ENCODE peak calls at places on chromosome 9, in nine cellular contexts. C is GM04504, B is GM12865, K is DMS153, Z is cardiac muscle cell, U is RKO, N is HEK293T, V is Calu3, R is NCI-H460. Q is an unnamed sample.
A peak's percentile ranks its signal among the peaks of the same experiment; 100 is the strongest.

GRCh38 chr9:121822093-121823085 is 171.0 kb downstream of the DAB2IP start:
- DNase-seq in K (peak; percentile 18), C (no peak), U (no peak), B (no peak), V (no peak), Z (no peak), R (no peak), N (no peak), Q (no peak)

GRCh38 chr9:972512-973294 is 3.8 kb upstream of the DMRT3 start:
- DNase-seq in B (no peak), V (no peak), C (no peak), R (no peak), N (no peak), K (no peak), Z (no peak), U (no peak), Q (no peak)

GRCh38 chr9:9753266-9753665 is 859.5 kb downstream of the PTPRD start:
- DNase-seq in R (no peak), C (no peak), N (no peak), V (no peak), Z (no peak), U (no peak), K (peak; percentile 43), B (no peak), Q (no peak)

GRCh38 chr9:36911601-36912412 is 122.3 kb downstream of the PAX5 start:
- DNase-seq in U (no peak), V (no peak), R (no peak), B (no peak), C (no peak), N (no peak), K (no peak), Z (peak; percentile 35), Q (no peak)

GRCh38 chr9:109781086-109781485 is 1.1 kb downstream of the PALM2AKAP2 start:
- DNase-seq in C (no peak), U (no peak), V (no peak), K (no peak), Z (peak; percentile 25), N (no peak), R (no peak), B (no peak), Q (no peak)

GRCh38 chr9:119868694-119869093 is 499.5 kb upstream of the BRINP1 start:
- DNase-seq in B (no peak), R (no peak), K (peak; percentile 74), U (no peak), C (no peak), N (no peak), Z (no peak), V (no peak), Q (no peak)

GRCh38 chr9:135864447-135865049 is 42.8 kb downstream of the CAMSAP1 start:
- DNase-seq in B (peak; percentile 56), R (peak; percentile 41), U (peak; percentile 70), K (no peak), N (peak; percentile 74), V (peak; percentile 63), C (peak; percentile 18), Z (peak; percentile 65), Q (peak; percentile 29)

GRCh38 chr9:92728831-92729734 is 35.5 kb downstream of the BICD2 start:
- DNase-seq in C (no peak), B (peak; percentile 69), Z (no peak), K (no peak), R (no peak), U (no peak), N (no peak), V (no peak), Q (no peak)

GRCh38 chr9:124743686-124744348 is 27.3 kb downstream of the NR6A1 start:
- DNase-seq in R (no peak), U (no peak), N (no peak), B (no peak), Z (no peak), V (no peak), C (no peak), K (no peak), Q (no peak)

GRCh38 chr9:119368681-119369581 is at the start of gene BRINP1:
- DNase-seq in B (no peak), R (no peak), N (no peak), Z (peak; percentile 46), V (no peak), U (no peak), C (no peak), K (peak; percentile 71), Q (no peak)

GRCh38 chr9:34271618-34272017 is 57.5 kb downstream of the KIF24 start:
- DNase-seq in K (no peak), B (no peak), V (no peak), U (no peak), N (no peak), Z (no peak), R (no peak), C (no peak), Q (no peak)

GRCh38 chr9:111197251-111197650 is 132.8 kb downstream of the OR2K2 start:
- DNase-seq in V (no peak), R (no peak), B (no peak), N (no peak), U (no peak), C (no peak), Z (no peak), K (no peak), Q (no peak)

GRCh38 chr9:133067813-133068212 is 6.0 kb downstream of the CEL start:
- DNase-seq in U (no peak), N (no peak), B (no peak), V (no peak), K (no peak), R (no peak), C (no peak), Z (no peak), Q (no peak)

GRCh38 chr9:114570742-114571141 is 16.8 kb upstream of the ATP6V1G1 start:
- DNase-seq in V (no peak), C (no peak), B (no peak), Z (no peak), U (no peak), N (no peak), R (no peak), K (no peak), Q (no peak)

Q was measured in MM.1S.